ENCODE peak calls at places on chromosomes 5 and 9, in nine cellular contexts. D is glomerular endothelial cell; I is effector CD4-positive, alpha-beta T cell; N is activated CD8-positive, alpha-beta memory T cell treated with anti-CD3 and anti-CD28 coated beads for 1 hour; C is PC-9; Q is substantia nigra; Z is MCF 10A; L is iris pigment epithelial cell; U is NCI-H1436. G is an unnamed sample.

GRCh38 chr9:113388833-113389232 is 12.0 kb upstream of the HDHD3 start:
- DNase-seq in D (no peak), I (no peak), N (no peak), C (no peak), Q (no peak), Z (no peak), L (no peak), U (no peak), G (no peak)

GRCh38 chr9:115900698-115901097 is 252.9 kb upstream of the PAPPA start:
- DNase-seq in D (no peak), I (no peak), N (no peak), C (no peak), Q (no peak), Z (no peak), L (no peak), U (no peak), G (no peak)

GRCh38 chr5:141208478-141208877 is at the start of gene PCDHB12:
- DNase-seq in D (no peak), I (no peak), N (no peak), C (no peak), Q (no peak), Z (peak), L (no peak), U (no peak), G (no peak)

GRCh38 chr5:142680605-142681259 is 5.2 kb downstream of the FGF1 start:
- DNase-seq in D (no peak), I (no peak), N (no peak), C (peak), Q (no peak), Z (peak), L (peak), U (no peak), G (no peak)

GRCh38 chr5:8770431-8770830 is 775.4 kb downstream of the SEMA5A start:
- DNase-seq in D (no peak), I (no peak), N (no peak), C (no peak), Q (no peak), Z (no peak), L (peak), U (no peak), G (no peak)

GRCh38 chr5:128436825-128437224 is 101.2 kb downstream of the FBN2 start:
- DNase-seq in D (peak), I (no peak), N (no peak), C (peak), Q (no peak), Z (peak), L (peak), U (no peak), G (no peak)

GRCh38 chr5:172617817-172618216 is 23.2 kb upstream of the NEURL1B start:
- DNase-seq in D (no peak), I (no peak), N (no peak), C (no peak), Q (no peak), Z (no peak), L (no peak), U (no peak), G (no peak)

GRCh38 chr9:96565684-96566360 is 53.8 kb downstream of the CDC14B start:
- DNase-seq in D (no peak), I (no peak), N (no peak), C (no peak), Q (no peak), Z (peak), L (peak), U (no peak), G (no peak)

GRCh38 chr9:126108240-126108639 is 218.4 kb upstream of the MVB12B start:
- DNase-seq in D (no peak), I (no peak), N (no peak), C (no peak), Q (no peak), Z (peak), L (peak), U (no peak), G (no peak)

GRCh38 chr9:96009690-96010477 is 134.4 kb downstream of the ERCC6L2 start:
- DNase-seq in D (no peak), I (peak), N (no peak), C (no peak), Q (no peak), Z (no peak), L (no peak), U (no peak), G (peak)

GRCh38 chr5:87300744-87301143 is 33.1 kb downstream of the RASA1 start:
- DNase-seq in D (peak), I (no peak), N (no peak), C (peak), Q (no peak), Z (peak), L (peak), U (no peak), G (peak)

GRCh38 chr5:163079618-163080017 is 357.8 kb upstream of the CCNG1 start:
- DNase-seq in D (no peak), I (no peak), N (no peak), C (no peak), Q (no peak), Z (peak), L (no peak), U (no peak), G (peak)

GRCh38 chr5:100827481-100827889 is 75.6 kb downstream of the ST8SIA4 start:
- DNase-seq in D (no peak), I (no peak), N (no peak), C (no peak), Q (no peak), Z (peak), L (peak), U (peak), G (no peak)

GRCh38 chr5:59171131-59171530 is 588.3 kb downstream of the RAB3C start:
- DNase-seq in D (no peak), I (no peak), N (no peak), C (no peak), Q (no peak), Z (no peak), L (no peak), U (no peak), G (no peak)

GRCh38 chr9:113313276-113313675 is 10.1 kb upstream of the RNF183 start:
- DNase-seq in D (no peak), I (no peak), N (no peak), C (no peak), Q (no peak), Z (no peak), L (no peak), U (no peak), G (no peak)

GRCh38 chr5:120160120-120160895 is 303.8 kb upstream of the PRR16 start:
- DNase-seq in D (no peak), I (no peak), N (no peak), C (peak), Q (no peak), Z (peak), L (peak), U (no peak), G (no peak)

GRCh38 chr9:121878208-121878835 is 214.8 kb downstream of the TTLL11 start:
- DNase-seq in D (no peak), I (no peak), N (no peak), C (no peak), Q (no peak), Z (no peak), L (no peak), U (no peak), G (no peak)

GRCh38 chr5:95471922-95472321 is 80.8 kb downstream of the FAM81B start:
- DNase-seq in D (no peak), I (no peak), N (no peak), C (no peak), Q (no peak), Z (peak), L (peak), U (no peak), G (no peak)

GRCh38 chr5:67542489-67542888 is 345.9 kb upstream of the CD180 start:
- DNase-seq in D (no peak), I (no peak), N (no peak), C (no peak), Q (no peak), Z (no peak), L (no peak), U (no peak), G (peak)

GRCh38 chr5:119036101-119036762 is 34.7 kb upstream of the DMXL1 start:
- DNase-seq in D (no peak), I (no peak), N (no peak), C (peak), Q (no peak), Z (peak), L (peak), U (no peak), G (no peak)

GRCh38 chr9:99401826-99402225 is 179.7 kb downstream of the SEC61B start:
- DNase-seq in D (no peak), I (no peak), N (no peak), C (no peak), Q (no peak), Z (no peak), L (no peak), U (no peak), G (no peak)

GRCh38 chr5:14413331-14413750 is 168.3 kb upstream of the OTULINL start:
- DNase-seq in D (no peak), I (peak), N (peak), C (no peak), Q (no peak), Z (no peak), L (peak), U (no peak), G (no peak)

GRCh38 chr9:15509931-15510788 is 610 bp downstream of the PSIP1 start:
- DNase-seq in D (no peak), I (peak), N (no peak), C (no peak), Q (peak), Z (peak), L (peak), U (peak), G (no peak)